ENCODE peak calls at places on chromosomes 1 and 21, in seven cellular contexts. One of them, this sample, is unnamed.

GRCh38 chr1:197352011-197352410 is 84.0 kb downstream of the CRB1 start:
- DNase-seq in neuronal stem cell: no peak
- DNase-seq in GDM1: no peak
- DNase-seq in mammary epithelial cell: no peak
- DNase-seq in A549: no peak
- DNase-seq in NCI-H82: no peak
- DNase-seq in HuH-7.5: no peak
- DNase-seq in this sample: no peak

GRCh38 chr1:97433520-97434175 is 487.2 kb downstream of the DPYD start:
- DNase-seq in neuronal stem cell: no peak
- DNase-seq in GDM1: no peak
- DNase-seq in mammary epithelial cell: peak; percentile 40
- DNase-seq in A549: no peak
- DNase-seq in NCI-H82: peak; percentile 64
- DNase-seq in HuH-7.5: no peak
- DNase-seq in this sample: no peak

GRCh38 chr1:184954232-184954995 is 19.9 kb downstream of the NIBAN1 start:
- DNase-seq in neuronal stem cell: no peak
- DNase-seq in GDM1: no peak
- DNase-seq in mammary epithelial cell: peak; percentile 54
- DNase-seq in A549: no peak
- DNase-seq in NCI-H82: no peak
- DNase-seq in HuH-7.5: no peak
- DNase-seq in this sample: no peak

GRCh38 chr1:48741380-48741779 is 35.3 kb downstream of the BEND5 start:
- DNase-seq in neuronal stem cell: no peak
- DNase-seq in GDM1: no peak
- DNase-seq in mammary epithelial cell: no peak
- DNase-seq in A549: peak; percentile 6
- DNase-seq in NCI-H82: no peak
- DNase-seq in HuH-7.5: no peak
- DNase-seq in this sample: no peak

GRCh38 chr1:61114178-61114870 is 32.0 kb downstream of the NFIA start:
- DNase-seq in neuronal stem cell: no peak
- DNase-seq in GDM1: no peak
- DNase-seq in mammary epithelial cell: no peak
- DNase-seq in A549: no peak
- DNase-seq in NCI-H82: no peak
- DNase-seq in HuH-7.5: no peak
- DNase-seq in this sample: no peak

GRCh38 chr1:30410153-30410851 is 313.1 kb downstream of the MATN1 start:
- DNase-seq in neuronal stem cell: no peak
- DNase-seq in GDM1: no peak
- DNase-seq in mammary epithelial cell: no peak
- DNase-seq in A549: no peak
- DNase-seq in NCI-H82: no peak
- DNase-seq in HuH-7.5: no peak
- DNase-seq in this sample: no peak

GRCh38 chr1:46131093-46131492 is 1.3 kb downstream of the PIK3R3 start:
- DNase-seq in neuronal stem cell: no peak
- DNase-seq in GDM1: no peak
- DNase-seq in mammary epithelial cell: no peak
- DNase-seq in A549: no peak
- DNase-seq in NCI-H82: peak; percentile 22
- DNase-seq in HuH-7.5: no peak
- DNase-seq in this sample: peak; percentile 30

GRCh38 chr1:24045766-24046165 is 65.6 kb upstream of the SRSF10 start:
- DNase-seq in neuronal stem cell: no peak
- DNase-seq in GDM1: no peak
- DNase-seq in mammary epithelial cell: no peak
- DNase-seq in A549: peak; percentile 27
- DNase-seq in NCI-H82: peak; percentile 42
- DNase-seq in HuH-7.5: no peak
- DNase-seq in this sample: no peak

GRCh38 chr21:42523941-42524340 is 10.3 kb downstream of the SLC37A1 start:
- DNase-seq in neuronal stem cell: no peak
- DNase-seq in GDM1: no peak
- DNase-seq in mammary epithelial cell: no peak
- DNase-seq in A549: no peak
- DNase-seq in NCI-H82: no peak
- DNase-seq in HuH-7.5: no peak
- DNase-seq in this sample: no peak

GRCh38 chr21:45287438-45288391 is at the start of gene POFUT2:
- DNase-seq in neuronal stem cell: peak; percentile 98
- DNase-seq in GDM1: peak; percentile 94
- DNase-seq in mammary epithelial cell: peak; percentile 91
- DNase-seq in A549: peak; percentile 90
- DNase-seq in NCI-H82: peak; percentile 96
- DNase-seq in HuH-7.5: peak; percentile 97
- DNase-seq in this sample: peak; percentile 98

GRCh38 chr1:225427249-225428065 is at the start of gene LBR:
- DNase-seq in neuronal stem cell: peak; percentile 40
- DNase-seq in GDM1: no peak
- DNase-seq in mammary epithelial cell: no peak
- DNase-seq in A549: no peak
- DNase-seq in NCI-H82: peak; percentile 69
- DNase-seq in HuH-7.5: no peak
- DNase-seq in this sample: peak; percentile 52

GRCh38 chr1:189220750-189221149 is 1256.9 kb downstream of the BRINP3 start:
- DNase-seq in neuronal stem cell: no peak
- DNase-seq in GDM1: no peak
- DNase-seq in mammary epithelial cell: no peak
- DNase-seq in A549: no peak
- DNase-seq in NCI-H82: no peak
- DNase-seq in HuH-7.5: peak; percentile 16
- DNase-seq in this sample: no peak

GRCh38 chr1:19744335-19744743 is 55.4 kb downstream of the TMCO4 start:
- DNase-seq in neuronal stem cell: no peak
- DNase-seq in GDM1: no peak
- DNase-seq in mammary epithelial cell: no peak
- DNase-seq in A549: no peak
- DNase-seq in NCI-H82: no peak
- DNase-seq in HuH-7.5: no peak
- DNase-seq in this sample: no peak

GRCh38 chr1:21909286-21909759 is 27.8 kb downstream of the HSPG2 start:
- DNase-seq in neuronal stem cell: no peak
- DNase-seq in GDM1: no peak
- DNase-seq in mammary epithelial cell: no peak
- DNase-seq in A549: no peak
- DNase-seq in NCI-H82: no peak
- DNase-seq in HuH-7.5: no peak
- DNase-seq in this sample: peak; percentile 34

GRCh38 chr1:1990222-1990621 is 13.4 kb downstream of the CFAP74 start:
- DNase-seq in neuronal stem cell: no peak
- DNase-seq in GDM1: no peak
- DNase-seq in mammary epithelial cell: no peak
- DNase-seq in A549: no peak
- DNase-seq in NCI-H82: no peak
- DNase-seq in HuH-7.5: no peak
- DNase-seq in this sample: no peak

GRCh38 chr1:102628008-102628736 is 480.1 kb downstream of the COL11A1 start:
- DNase-seq in neuronal stem cell: no peak
- DNase-seq in GDM1: no peak
- DNase-seq in mammary epithelial cell: peak; percentile 46
- DNase-seq in A549: peak; percentile 6
- DNase-seq in NCI-H82: no peak
- DNase-seq in HuH-7.5: no peak
- DNase-seq in this sample: no peak

GRCh38 chr1:55081188-55081904 is 42.0 kb downstream of the PCSK9 start:
- DNase-seq in neuronal stem cell: no peak
- DNase-seq in GDM1: no peak
- DNase-seq in mammary epithelial cell: peak; percentile 54
- DNase-seq in A549: no peak
- DNase-seq in NCI-H82: no peak
- DNase-seq in HuH-7.5: no peak
- DNase-seq in this sample: peak; percentile 50

GRCh38 chr1:233025156-233025555 is 74.7 kb downstream of the NTPCR start:
- DNase-seq in neuronal stem cell: peak; percentile 21
- DNase-seq in GDM1: peak; percentile 4
- DNase-seq in mammary epithelial cell: no peak
- DNase-seq in A549: peak; percentile 55
- DNase-seq in NCI-H82: peak; percentile 60
- DNase-seq in HuH-7.5: peak; percentile 72
- DNase-seq in this sample: peak; percentile 64

GRCh38 chr1:84502892-84503291 is 3.3 kb upstream of the SPATA1 start:
- DNase-seq in neuronal stem cell: no peak
- DNase-seq in GDM1: no peak
- DNase-seq in mammary epithelial cell: no peak
- DNase-seq in A549: no peak
- DNase-seq in NCI-H82: peak; percentile 29
- DNase-seq in HuH-7.5: no peak
- DNase-seq in this sample: no peak

GRCh38 chr1:213327318-213327667 is 276.3 kb downstream of the RPS6KC1 start:
- DNase-seq in neuronal stem cell: no peak
- DNase-seq in GDM1: peak; percentile 13
- DNase-seq in mammary epithelial cell: peak; percentile 30
- DNase-seq in A549: peak; percentile 9
- DNase-seq in NCI-H82: no peak
- DNase-seq in HuH-7.5: no peak
- DNase-seq in this sample: no peak

GRCh38 chr1:174743654-174744561 is 255.8 kb upstream of the CACYBP start:
- DNase-seq in neuronal stem cell: peak; percentile 24
- DNase-seq in GDM1: peak; percentile 2
- DNase-seq in mammary epithelial cell: peak; percentile 28
- DNase-seq in A549: peak; percentile 42
- DNase-seq in NCI-H82: peak; percentile 55
- DNase-seq in HuH-7.5: peak; percentile 6
- DNase-seq in this sample: peak; percentile 63

GRCh38 chr1:52751589-52752306 is 25.5 kb downstream of the ZYG11B start:
- DNase-seq in neuronal stem cell: no peak
- DNase-seq in GDM1: no peak
- DNase-seq in mammary epithelial cell: no peak
- DNase-seq in A549: no peak
- DNase-seq in NCI-H82: no peak
- DNase-seq in HuH-7.5: no peak
- DNase-seq in this sample: peak; percentile 81

GRCh38 chr1:94713472-94714141 is 106.5 kb upstream of the SLC44A3 start:
- DNase-seq in neuronal stem cell: no peak
- DNase-seq in GDM1: peak; percentile 21
- DNase-seq in mammary epithelial cell: peak; percentile 98
- DNase-seq in A549: peak; percentile 87
- DNase-seq in NCI-H82: peak; percentile 32
- DNase-seq in HuH-7.5: peak; percentile 38
- DNase-seq in this sample: no peak

GRCh38 chr1:204190212-204191211 is 5.8 kb downstream of the KISS1 start:
- DNase-seq in neuronal stem cell: no peak
- DNase-seq in GDM1: peak; percentile 53
- DNase-seq in mammary epithelial cell: no peak
- DNase-seq in A549: no peak
- DNase-seq in NCI-H82: peak; percentile 56
- DNase-seq in HuH-7.5: peak; percentile 41
- DNase-seq in this sample: peak; percentile 76

GRCh38 chr1:231528175-231529029 is at the start of gene TSNAX:
- DNase-seq in neuronal stem cell: peak; percentile 91
- DNase-seq in GDM1: peak; percentile 91
- DNase-seq in mammary epithelial cell: peak; percentile 90
- DNase-seq in A549: peak; percentile 95
- DNase-seq in NCI-H82: peak; percentile 98
- DNase-seq in HuH-7.5: peak; percentile 71
- DNase-seq in this sample: peak; percentile 97

GRCh38 chr1:26360051-26360806 is 6.3 kb upstream of the CRYBG2 start:
- DNase-seq in neuronal stem cell: peak; percentile 50
- DNase-seq in GDM1: no peak
- DNase-seq in mammary epithelial cell: no peak
- DNase-seq in A549: no peak
- DNase-seq in NCI-H82: no peak
- DNase-seq in HuH-7.5: no peak
- DNase-seq in this sample: no peak

GRCh38 chr1:14968251-14968812 is 185.2 kb upstream of the TMEM51 start:
- DNase-seq in neuronal stem cell: no peak
- DNase-seq in GDM1: no peak
- DNase-seq in mammary epithelial cell: peak; percentile 90
- DNase-seq in A549: no peak
- DNase-seq in NCI-H82: no peak
- DNase-seq in HuH-7.5: no peak
- DNase-seq in this sample: peak; percentile 66

GRCh38 chr1:204684551-204685235 is 845 bp downstream of the LRRN2 start:
- DNase-seq in neuronal stem cell: no peak
- DNase-seq in GDM1: no peak
- DNase-seq in mammary epithelial cell: no peak
- DNase-seq in A549: peak; percentile 48
- DNase-seq in NCI-H82: peak; percentile 69
- DNase-seq in HuH-7.5: peak; percentile 37
- DNase-seq in this sample: no peak

GRCh38 chr1:222886194-222887126 is 71.6 kb downstream of the DISP1 start:
- DNase-seq in neuronal stem cell: no peak
- DNase-seq in GDM1: no peak
- DNase-seq in mammary epithelial cell: no peak
- DNase-seq in A549: no peak
- DNase-seq in NCI-H82: peak; percentile 64
- DNase-seq in HuH-7.5: no peak
- DNase-seq in this sample: no peak